ENCODE peak calls at places on chromosomes 6 and 20, in six cellular contexts. K is IMR-90, R is H9, H is neuronal stem cell, V is H1, O is mesenchymal stem cell. S is an unnamed sample.

GRCh38 chr6:31579119-31579505 is 3.1 kb downstream of the LTB start:
- DNase-seq in K (no peak), R (no peak), H (no peak), V (no peak), O (no peak), S (no peak)

GRCh38 chr6:56725257-56725656 is 82.6 kb upstream of the DST start:
- DNase-seq in K (no peak), R (no peak), H (no peak), V (no peak), O (no peak), S (no peak)

GRCh38 chr6:6851059-6851658 is 256.6 kb upstream of the RREB1 start:
- DNase-seq in K (peak), R (no peak), H (no peak), V (no peak), O (peak), S (peak)

GRCh38 chr6:41442800-41443501 is 103.2 kb upstream of the FOXP4 start:
- DNase-seq in K (peak), R (peak), H (no peak), V (peak), O (peak), S (no peak)

GRCh38 chr6:117776441-117776840 is 101.2 kb downstream of the NUS1 start:
- DNase-seq in K (peak), R (no peak), H (no peak), V (no peak), O (peak), S (peak)

GRCh38 chr6:127420558-127420957 is 38.6 kb downstream of the KIAA0408 start:
- DNase-seq in K (peak), R (peak), H (peak), V (peak), O (peak), S (peak)

GRCh38 chr6:125753218-125753936 is 3.9 kb downstream of the HEY2 start:
- DNase-seq in K (peak), R (no peak), H (no peak), V (no peak), O (peak), S (no peak)

GRCh38 chr6:31083742-31084354 is 28.5 kb downstream of the C6orf15 start:
- DNase-seq in K (peak), R (peak), H (peak), V (peak), O (peak), S (no peak)

GRCh38 chr20:44970243-44970757 is 4.0 kb downstream of the STK4 start:
- DNase-seq in K (peak), R (no peak), H (no peak), V (no peak), O (peak), S (no peak)

GRCh38 chr6:114053791-114054190 is 82.8 kb upstream of the HDAC2 start:
- DNase-seq in K (no peak), R (no peak), H (no peak), V (no peak), O (no peak), S (no peak)

GRCh38 chr6:170221052-170221752 is 69.7 kb downstream of the DLL1 start:
- DNase-seq in K (no peak), R (no peak), H (no peak), V (no peak), O (no peak), S (no peak)

GRCh38 chr6:87364602-87365252 is 20.1 kb downstream of the C6orf163 start:
- DNase-seq in K (no peak), R (no peak), H (no peak), V (no peak), O (no peak), S (no peak)

GRCh38 chr20:17749979-17750721 is 50.4 kb downstream of the BANF2 start:
- DNase-seq in K (peak), R (no peak), H (no peak), V (no peak), O (no peak), S (no peak)

GRCh38 chr20:13492001-13492480 is 146.7 kb downstream of the TASP1 start:
- DNase-seq in K (peak), R (peak), H (peak), V (peak), O (peak), S (peak)

GRCh38 chr20:2292711-2293110 is 3.1 kb upstream of the TGM3 start:
- DNase-seq in K (no peak), R (no peak), H (no peak), V (no peak), O (no peak), S (peak)

GRCh38 chr6:159983641-159984080 is 14.8 kb downstream of the IGF2R start:
- DNase-seq in K (peak), R (no peak), H (no peak), V (no peak), O (peak), S (no peak)

GRCh38 chr6:149094156-149094555 is 223.4 kb upstream of the TAB2 start:
- DNase-seq in K (peak), R (no peak), H (no peak), V (peak), O (peak), S (peak)

GRCh38 chr20:57788936-57789613 is 79.3 kb upstream of the PMEPA1 start:
- DNase-seq in K (no peak), R (peak), H (no peak), V (no peak), O (no peak), S (no peak)

GRCh38 chr20:38059832-38060231 is 26.3 kb downstream of the RPRD1B start:
- DNase-seq in K (no peak), R (no peak), H (no peak), V (no peak), O (no peak), S (no peak)

GRCh38 chr6:161245363-161245762 is 28.5 kb downstream of the AGPAT4 start:
- DNase-seq in K (no peak), R (no peak), H (no peak), V (no peak), O (no peak), S (no peak)

GRCh38 chr6:170049641-170050491 is 241.0 kb downstream of the DLL1 start:
- DNase-seq in K (peak), R (no peak), H (no peak), V (no peak), O (peak), S (peak)

GRCh38 chr6:113293106-113293505 is 564.0 kb upstream of the MARCKS start:
- DNase-seq in K (no peak), R (no peak), H (no peak), V (no peak), O (no peak), S (no peak)

GRCh38 chr6:7341989-7342742 is 29.2 kb upstream of the SSR1 start:
- DNase-seq in K (no peak), R (no peak), H (no peak), V (no peak), O (peak), S (peak)

GRCh38 chr6:35154262-35154661 is 13.1 kb upstream of the TCP11 start:
- DNase-seq in K (peak), R (no peak), H (no peak), V (no peak), O (no peak), S (no peak)

GRCh38 chr6:149190228-149190831 is 127.2 kb upstream of the TAB2 start:
- DNase-seq in K (peak), R (peak), H (no peak), V (peak), O (peak), S (peak)

GRCh38 chr6:18187701-18188100 is 32.5 kb downstream of the KDM1B start:
- DNase-seq in K (no peak), R (no peak), H (no peak), V (no peak), O (no peak), S (no peak)

GRCh38 chr6:55212147-55212546 is 37.8 kb downstream of the HCRTR2 start:
- DNase-seq in K (peak), R (no peak), H (no peak), V (no peak), O (peak), S (no peak)

GRCh38 chr6:44782198-44782597 is 394.7 kb downstream of the CDC5L start:
- DNase-seq in K (no peak), R (no peak), H (no peak), V (no peak), O (no peak), S (no peak)

GRCh38 chr20:825710-826421 is 7.6 kb upstream of the FAM110A start:
- DNase-seq in K (peak), R (no peak), H (no peak), V (no peak), O (no peak), S (no peak)

GRCh38 chr20:63132131-63132714 is 83.7 kb downstream of the YTHDF1 start:
- DNase-seq in K (no peak), R (peak), H (no peak), V (no peak), O (no peak), S (no peak)

GRCh38 chr6:37088897-37089296 is 81.1 kb upstream of the PIM1 start:
- DNase-seq in K (peak), R (no peak), H (no peak), V (no peak), O (no peak), S (no peak)

GRCh38 chr6:33988121-33989015 is 157.5 kb downstream of the GRM4 start:
- DNase-seq in K (no peak), R (no peak), H (no peak), V (no peak), O (no peak), S (no peak)

GRCh38 chr20:19944772-19945459 is 72.2 kb upstream of the NAA20 start:
- DNase-seq in K (peak), R (no peak), H (no peak), V (no peak), O (peak), S (no peak)

GRCh38 chr20:36826556-36827244 is 49.2 kb upstream of the TLDC2 start:
- DNase-seq in K (no peak), R (no peak), H (no peak), V (no peak), O (peak), S (peak)

GRCh38 chr20:36821964-36822437 is 48.4 kb upstream of the DSN1 start:
- DNase-seq in K (no peak), R (no peak), H (no peak), V (no peak), O (no peak), S (peak)

GRCh38 chr20:36823126-36823525 is 49.6 kb upstream of the DSN1 start:
- DNase-seq in K (no peak), R (no peak), H (no peak), V (no peak), O (no peak), S (peak)

GRCh38 chr20:36825374-36826104 is 50.4 kb upstream of the TLDC2 start:
- DNase-seq in K (no peak), R (no peak), H (no peak), V (no peak), O (no peak), S (peak)

GRCh38 chr20:36824142-36824940 is 50.8 kb upstream of the DSN1 start:
- DNase-seq in K (peak), R (no peak), H (no peak), V (no peak), O (no peak), S (peak)
- H4K91ac ChIP-seq in K (no peak), R (no peak), H (no peak), V (no peak), O (no peak), S (no peak)

GRCh38 chr6:136502791-136503190 is 47.4 kb downstream of the MAP7 start:
- DNase-seq in K (no peak), R (no peak), H (no peak), V (no peak), O (no peak), S (no peak)
- H3K4me2 ChIP-seq in K (no peak), R (peak), H (no peak), V (peak), O (no peak), S (no peak)

GRCh38 chr6:61977116-61977515 is 308.9 kb downstream of the KHDRBS2 start:
- DNase-seq in K (no peak), R (no peak), H (no peak), V (no peak), O (no peak), S (no peak)
- H2AK5ac ChIP-seq in K (no peak), R (no peak), H (no peak), V (no peak), O (no peak), S (no peak)

DNA sequence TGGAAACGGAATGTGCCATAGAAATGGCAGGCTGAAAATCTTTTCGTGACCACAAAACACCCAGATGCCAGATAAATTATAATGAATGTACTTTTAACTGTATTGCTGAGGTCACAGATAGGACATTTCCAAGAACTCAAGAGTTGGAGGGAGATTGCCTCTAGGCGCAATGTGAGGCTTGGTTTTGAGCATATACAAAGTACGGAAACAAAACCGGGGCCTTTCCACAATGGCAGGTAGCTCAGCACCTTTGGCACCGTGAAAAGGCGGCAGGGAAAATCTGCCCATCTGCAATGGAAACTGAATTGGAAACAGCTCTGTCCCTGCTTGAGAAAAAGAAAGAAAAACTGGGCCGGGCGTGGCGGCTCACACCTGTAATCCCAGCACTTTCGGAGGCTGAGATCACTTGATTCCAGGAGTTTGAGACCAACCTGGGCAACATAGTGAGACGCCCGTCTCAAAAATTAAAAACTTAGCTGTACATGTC is 10.5 kb upstream of the C20orf144 start:
- DNase-seq in K (no peak), R (no peak), H (no peak), V (no peak), O (no peak), S (peak)
- H4K91ac ChIP-seq in K (no peak), R (no peak), H (no peak), V (no peak), O (no peak), S (no peak)

GRCh38 chr6:105113422-105113821 is 66.4 kb downstream of the POPDC3 start:
- DNase-seq in K (no peak), R (no peak), H (no peak), V (no peak), O (no peak), S (no peak)

GRCh38 chr6:105109955-105110650 is 69.7 kb downstream of the POPDC3 start:
- DNase-seq in K (no peak), R (no peak), H (no peak), V (no peak), O (no peak), S (no peak)

GRCh38 chr6:105112577-105112976 is 67.2 kb downstream of the POPDC3 start:
- DNase-seq in K (no peak), R (no peak), H (no peak), V (no peak), O (no peak), S (no peak)

GRCh38 chr6:105111871-105112270 is 67.9 kb downstream of the POPDC3 start:
- DNase-seq in K (no peak), R (no peak), H (no peak), V (no peak), O (no peak), S (no peak)

GRCh38 chr6:105111093-105111492 is 68.7 kb downstream of the POPDC3 start:
- DNase-seq in K (no peak), R (no peak), H (no peak), V (no peak), O (no peak), S (no peak)
- H3K4me2 ChIP-seq in K (no peak), R (no peak), H (no peak), V (no peak), O (no peak), S (no peak)

DNA sequence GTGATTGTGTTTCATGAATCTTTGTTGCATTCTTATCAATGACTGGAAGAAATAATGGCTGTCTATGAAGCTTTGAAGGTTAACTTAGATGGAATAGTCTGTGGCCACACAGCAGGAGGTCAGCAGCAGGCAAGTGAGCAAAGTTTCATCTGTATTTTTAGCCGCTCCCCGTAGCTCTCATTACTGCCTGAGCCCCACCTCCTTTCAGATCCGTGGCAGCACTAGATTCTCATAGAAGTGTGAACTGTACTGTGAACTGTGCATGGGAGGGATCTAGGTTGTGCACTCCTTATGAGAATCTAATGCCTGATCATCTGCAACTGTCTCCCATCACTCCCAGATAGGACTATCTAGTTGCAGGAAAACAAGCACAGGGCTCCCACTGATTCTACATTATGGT is 660.2 kb downstream of the EPHA7 start:
- DNase-seq in K (no peak), R (no peak), H (no peak), V (no peak), O (no peak), S (no peak)
- H2AK5ac ChIP-seq in K (no peak), R (no peak), H (no peak), V (no peak), O (no peak), S (no peak)

DNA sequence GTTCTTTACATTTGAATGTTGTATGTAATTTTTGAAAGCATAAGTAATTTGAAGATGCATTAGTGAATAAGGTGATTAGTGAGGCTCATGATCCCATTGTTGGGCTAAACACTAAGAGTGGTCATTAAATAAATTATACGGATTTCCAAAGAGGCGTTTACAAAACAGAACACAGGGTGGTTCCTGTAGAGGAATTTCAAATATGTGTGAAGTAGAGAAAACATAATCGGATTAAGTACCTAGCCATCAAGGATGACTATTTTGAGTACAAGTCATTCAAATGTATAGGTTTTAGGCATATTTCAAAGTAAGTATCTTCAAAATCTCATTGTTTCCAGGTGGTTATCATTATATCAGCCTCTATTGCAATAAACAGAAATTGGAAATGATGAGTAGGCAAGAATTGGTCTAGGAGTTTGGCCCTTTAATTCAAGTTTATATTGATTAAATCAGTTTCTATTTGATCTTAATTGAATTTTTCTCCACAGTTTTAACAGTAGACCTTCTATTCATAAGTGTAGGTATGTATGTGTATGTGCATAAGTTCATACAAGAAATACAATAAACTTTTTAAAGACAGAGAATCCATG is 94.8 kb downstream of the MYLK4 start:
- DNase-seq in K (no peak), R (no peak), H (peak), V (no peak), O (no peak), S (no peak)
- H4K91ac ChIP-seq in K (no peak), R (no peak), H (no peak), V (no peak), O (no peak), S (no peak)

DNA sequence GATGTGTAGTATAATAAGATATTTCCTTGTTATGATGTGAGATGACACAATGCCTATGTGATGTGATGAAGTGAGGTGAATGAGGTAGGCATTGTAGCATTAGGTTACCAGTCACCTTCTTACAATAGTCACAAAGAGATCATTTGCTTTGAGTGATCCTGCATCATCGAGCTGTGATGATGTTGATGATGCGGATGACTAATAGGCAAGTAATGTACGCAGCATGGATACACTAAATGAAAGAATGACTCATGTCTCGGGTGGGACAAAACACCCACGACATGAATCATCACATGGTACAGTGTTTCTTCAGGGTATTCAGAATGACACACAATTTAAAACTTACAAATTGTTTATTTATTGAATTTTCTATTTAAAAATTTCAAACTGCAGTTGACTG is 806.3 kb upstream of the GJE1 start:
- DNase-seq in K (peak), R (no peak), H (no peak), V (no peak), O (peak), S (peak)
- H3K4me2 ChIP-seq in K (peak), R (no peak), H (no peak), V (no peak), O (no peak), S (no peak)

GRCh38 chr6:29629571-29629970 is 3.4 kb downstream of the GABBR1 start:
- DNase-seq in K (no peak), R (no peak), H (no peak), V (no peak), O (no peak), S (no peak)

GRCh38 chr6:29633532-29633901 is 534 bp upstream of the GABBR1 start:
- DNase-seq in K (peak), R (no peak), H (no peak), V (no peak), O (no peak), S (no peak)

GRCh38 chr6:29632789-29633531 is at the start of gene GABBR1:
- DNase-seq in K (peak), R (peak), H (peak), V (no peak), O (peak), S (no peak)

GRCh38 chr6:29631209-29631810 is 1.7 kb downstream of the GABBR1 start:
- DNase-seq in K (peak), R (peak), H (no peak), V (no peak), O (peak), S (no peak)

DNA sequence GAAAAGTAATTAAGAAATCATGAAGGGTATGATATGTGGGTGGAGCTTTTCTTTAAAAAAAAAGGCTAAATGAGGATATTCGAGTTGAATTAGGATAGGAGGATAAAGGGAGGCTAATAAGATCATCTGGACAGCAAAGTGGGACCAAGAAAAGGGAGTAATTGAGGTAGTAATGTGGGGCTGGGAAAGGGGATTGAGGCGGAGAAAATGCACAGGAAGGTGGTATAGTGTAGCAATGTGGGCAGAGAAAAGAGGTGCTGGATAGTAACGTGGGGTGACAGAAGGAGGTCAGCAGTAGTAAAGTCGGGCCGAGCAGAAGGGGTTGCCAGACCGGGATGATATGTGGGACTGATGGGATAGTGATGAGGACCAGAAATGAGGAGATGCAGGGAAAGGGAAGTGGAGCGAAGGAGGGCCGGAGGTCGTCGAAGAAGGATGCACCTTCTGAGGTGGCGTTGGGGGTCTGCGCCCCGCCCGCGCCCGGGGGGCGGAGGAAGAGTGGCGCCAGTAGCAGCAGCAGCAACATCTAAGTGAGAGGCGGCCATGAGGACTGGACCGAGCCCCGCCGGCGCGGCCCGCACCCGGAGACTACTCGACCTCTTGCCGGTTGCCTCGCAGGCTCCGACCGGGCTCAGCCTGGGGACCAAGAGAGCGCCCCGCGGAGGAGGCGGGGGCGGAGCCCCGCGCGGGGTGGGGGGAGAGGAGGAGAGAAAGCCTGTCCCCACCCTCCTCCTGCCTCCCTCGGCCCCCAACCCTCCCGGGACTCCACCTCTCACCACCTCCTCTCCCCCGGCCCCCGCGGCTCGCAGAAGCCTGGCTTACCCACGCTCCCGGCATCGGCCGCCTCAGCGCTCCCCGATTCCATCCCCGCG is 887 bp downstream of the GABBR1 start:
- DNase-seq in K (peak), R (peak), H (no peak), V (no peak), O (peak), S (no peak)
- H2AK5ac ChIP-seq in K (peak), R (no peak), H (peak), V (peak), O (no peak), S (no peak)